ENCODE peak calls at places on chromosomes 5 and 9, in seven cellular contexts. One of them, this sample, is unnamed.

GRCh38 chr9:114315723-114316363 is 7.1 kb upstream of the ORM1 start:
- DNase-seq in CD8-positive, alpha-beta memory T cell: no peak
- DNase-seq in psoas muscle: no peak
- DNase-seq in NCI-H1105: no peak
- DNase-seq in RPMI8226: no peak
- DNase-seq in fibroblast of lung: no peak
- DNase-seq in frontal cortex: no peak
- DNase-seq in this sample: no peak

GRCh38 chr5:154318691-154319090 is 127.1 kb upstream of the SAP30L start:
- DNase-seq in fibroblast of lung: no peak
- DNase-seq in CD8-positive, alpha-beta memory T cell: no peak
- DNase-seq in RPMI8226: no peak
- DNase-seq in frontal cortex: no peak
- DNase-seq in NCI-H1105: no peak
- DNase-seq in psoas muscle: no peak
- DNase-seq in this sample: no peak

GRCh38 chr5:133336969-133337410 is 275.4 kb downstream of the FSTL4 start:
- DNase-seq in CD8-positive, alpha-beta memory T cell: no peak
- DNase-seq in RPMI8226: no peak
- DNase-seq in NCI-H1105: no peak
- DNase-seq in psoas muscle: no peak
- DNase-seq in fibroblast of lung: no peak
- DNase-seq in frontal cortex: no peak
- DNase-seq in this sample: no peak

GRCh38 chr9:20048985-20049384 is 260.1 kb upstream of the SLC24A2 start:
- DNase-seq in fibroblast of lung: no peak
- DNase-seq in psoas muscle: no peak
- DNase-seq in CD8-positive, alpha-beta memory T cell: no peak
- DNase-seq in frontal cortex: no peak
- DNase-seq in NCI-H1105: no peak
- DNase-seq in RPMI8226: no peak
- DNase-seq in this sample: no peak

GRCh38 chr9:89386797-89387196 is 68.5 kb downstream of the SECISBP2 start:
- DNase-seq in frontal cortex: no peak
- DNase-seq in NCI-H1105: peak; percentile 82
- DNase-seq in CD8-positive, alpha-beta memory T cell: no peak
- DNase-seq in psoas muscle: peak; percentile 80
- DNase-seq in fibroblast of lung: no peak
- DNase-seq in RPMI8226: no peak
- DNase-seq in this sample: no peak

GRCh38 chr5:177154003-177154643 is 20.6 kb downstream of the NSD1 start:
- DNase-seq in frontal cortex: no peak
- DNase-seq in psoas muscle: no peak
- DNase-seq in fibroblast of lung: no peak
- DNase-seq in CD8-positive, alpha-beta memory T cell: no peak
- DNase-seq in RPMI8226: no peak
- DNase-seq in NCI-H1105: no peak
- DNase-seq in this sample: no peak

GRCh38 chr5:56817306-56817986 is 2.1 kb downstream of the MAP3K1 start:
- DNase-seq in fibroblast of lung: no peak
- DNase-seq in psoas muscle: no peak
- DNase-seq in frontal cortex: no peak
- DNase-seq in CD8-positive, alpha-beta memory T cell: no peak
- DNase-seq in RPMI8226: peak; percentile 47
- DNase-seq in NCI-H1105: no peak
- DNase-seq in this sample: no peak

GRCh38 chr5:156834916-156835315 is 15.2 kb upstream of the PPP1R2B start:
- DNase-seq in fibroblast of lung: no peak
- DNase-seq in CD8-positive, alpha-beta memory T cell: no peak
- DNase-seq in NCI-H1105: no peak
- DNase-seq in frontal cortex: no peak
- DNase-seq in psoas muscle: no peak
- DNase-seq in RPMI8226: no peak
- DNase-seq in this sample: no peak

GRCh38 chr5:173568128-173568527 is 48.3 kb downstream of the BOD1 start:
- DNase-seq in frontal cortex: no peak
- DNase-seq in RPMI8226: no peak
- DNase-seq in fibroblast of lung: no peak
- DNase-seq in NCI-H1105: no peak
- DNase-seq in CD8-positive, alpha-beta memory T cell: no peak
- DNase-seq in psoas muscle: no peak
- DNase-seq in this sample: no peak

GRCh38 chr9:124914753-124915405 is 26.0 kb downstream of the GOLGA1 start:
- DNase-seq in NCI-H1105: no peak
- DNase-seq in CD8-positive, alpha-beta memory T cell: no peak
- DNase-seq in frontal cortex: no peak
- DNase-seq in RPMI8226: no peak
- DNase-seq in fibroblast of lung: no peak
- DNase-seq in psoas muscle: no peak
- DNase-seq in this sample: no peak

GRCh38 chr5:120108586-120109254 is 355.4 kb upstream of the PRR16 start:
- DNase-seq in psoas muscle: no peak
- DNase-seq in NCI-H1105: no peak
- DNase-seq in fibroblast of lung: no peak
- DNase-seq in CD8-positive, alpha-beta memory T cell: no peak
- DNase-seq in frontal cortex: no peak
- DNase-seq in RPMI8226: no peak
- DNase-seq in this sample: no peak

GRCh38 chr9:119003218-119003617 is 366.0 kb downstream of the BRINP1 start:
- DNase-seq in CD8-positive, alpha-beta memory T cell: no peak
- DNase-seq in psoas muscle: no peak
- DNase-seq in frontal cortex: no peak
- DNase-seq in fibroblast of lung: peak; percentile 92
- DNase-seq in RPMI8226: no peak
- DNase-seq in NCI-H1105: no peak
- DNase-seq in this sample: no peak

GRCh38 chr5:120447706-120448239 is 16.3 kb upstream of the PRR16 start:
- DNase-seq in frontal cortex: no peak
- DNase-seq in CD8-positive, alpha-beta memory T cell: no peak
- DNase-seq in psoas muscle: no peak
- DNase-seq in fibroblast of lung: peak; percentile 47
- DNase-seq in NCI-H1105: no peak
- DNase-seq in RPMI8226: no peak
- DNase-seq in this sample: no peak

GRCh38 chr9:86721843-86722705 is 225.2 kb downstream of the GAS1 start:
- DNase-seq in frontal cortex: no peak
- DNase-seq in RPMI8226: no peak
- DNase-seq in fibroblast of lung: peak; percentile 96
- DNase-seq in psoas muscle: peak; percentile 37
- DNase-seq in NCI-H1105: no peak
- DNase-seq in CD8-positive, alpha-beta memory T cell: no peak
- DNase-seq in this sample: no peak

GRCh38 chr5:115179959-115180709 is 10.4 kb upstream of the TRIM36 start:
- DNase-seq in frontal cortex: peak; percentile 39
- DNase-seq in CD8-positive, alpha-beta memory T cell: no peak
- DNase-seq in RPMI8226: peak; percentile 23
- DNase-seq in fibroblast of lung: peak; percentile 25
- DNase-seq in psoas muscle: no peak
- DNase-seq in NCI-H1105: peak; percentile 19
- DNase-seq in this sample: no peak

GRCh38 chr5:59173568-59173967 is 590.7 kb downstream of the RAB3C start:
- DNase-seq in NCI-H1105: no peak
- DNase-seq in RPMI8226: no peak
- DNase-seq in frontal cortex: no peak
- DNase-seq in CD8-positive, alpha-beta memory T cell: no peak
- DNase-seq in fibroblast of lung: no peak
- DNase-seq in psoas muscle: no peak
- DNase-seq in this sample: no peak

GRCh38 chr5:135626636-135627035 is 47.8 kb upstream of the CXCL14 start:
- DNase-seq in psoas muscle: no peak
- DNase-seq in NCI-H1105: no peak
- DNase-seq in frontal cortex: no peak
- DNase-seq in CD8-positive, alpha-beta memory T cell: no peak
- DNase-seq in RPMI8226: no peak
- DNase-seq in fibroblast of lung: no peak
- DNase-seq in this sample: no peak

GRCh38 chr9:18658764-18659705 is 185.1 kb downstream of the ADAMTSL1 start:
- DNase-seq in NCI-H1105: no peak
- DNase-seq in CD8-positive, alpha-beta memory T cell: no peak
- DNase-seq in RPMI8226: no peak
- DNase-seq in fibroblast of lung: peak; percentile 84
- DNase-seq in psoas muscle: no peak
- DNase-seq in frontal cortex: no peak
- DNase-seq in this sample: no peak